ENCODE peak calls at places on chromosomes 4 and X, in nine cellular contexts. B is non-pigmented ciliary epithelial cell; K is H54; G is ELR; M is kidney tubule cell; T is stimulated activated CD4-positive, alpha-beta T cell treated with anti-CD3 and anti-CD28 coated beads, Interleukin-15, amount 100 ng/mL, for 24 hours; Q is pancreas; A is Right ventricle myocardium superior; X is DMS 273 treated with DMSO at 0.1 percent for 48 hours. C is an unnamed sample.

GRCh38 chr4:76984788-76985211 is 35.2 kb downstream of the SEPTIN11 start:
- DNase-seq in B (peak; percentile 100), K (peak; percentile 23), G (peak; percentile 95), M (peak; percentile 91), T (no peak), Q (no peak), A (peak; percentile 56), X (no peak), C (peak; percentile 92)

GRCh38 chr4:148200960-148201359 is 241.3 kb downstream of the NR3C2 start:
- DNase-seq in B (no peak), K (no peak), G (peak; percentile 27), M (no peak), T (no peak), Q (no peak), A (no peak), X (no peak), C (peak; percentile 20)

GRCh38 chr4:147707892-147708672 is 23.8 kb upstream of the ARHGAP10 start:
- DNase-seq in B (no peak), K (no peak), G (peak; percentile 66), M (peak; percentile 53), T (peak; percentile 57), Q (no peak), A (no peak), X (no peak), C (peak; percentile 44)

GRCh38 chr4:39469429-39470077 is 10.7 kb downstream of the LIAS start:
- DNase-seq in B (peak; percentile 52), K (peak; percentile 20), G (peak; percentile 89), M (peak; percentile 83), T (no peak), Q (no peak), A (no peak), X (no peak), C (peak; percentile 85)

GRCh38 chr4:9947168-9948062 is 73.9 kb downstream of the SLC2A9 start:
- DNase-seq in B (no peak), K (no peak), G (no peak), M (no peak), T (no peak), Q (no peak), A (no peak), X (no peak), C (no peak)

GRCh38 chrX:103475381-103475780 is 43.9 kb downstream of the RAB40A start:
- DNase-seq in B (no peak), K (no peak), G (peak; percentile 71), M (peak; percentile 13), T (no peak), Q (no peak), A (no peak), X (no peak), C (no peak)

GRCh38 chr4:25509656-25510055 is 132.6 kb downstream of the ANAPC4 start:
- DNase-seq in B (no peak), K (no peak), G (peak; percentile 3), M (no peak), T (no peak), Q (no peak), A (no peak), X (no peak), C (no peak)

GRCh38 chrX:107025538-107025937 is 25.5 kb upstream of the MORC4 start:
- DNase-seq in B (no peak), K (peak; percentile 2), G (peak; percentile 49), M (peak; percentile 35), T (no peak), Q (no peak), A (no peak), X (peak; percentile 10), C (peak; percentile 1)

GRCh38 chr4:57109847-57110634 is at the start of gene IGFBP7:
- DNase-seq in B (no peak), K (peak; percentile 40), G (peak; percentile 64), M (peak; percentile 78), T (peak; percentile 9), Q (peak; percentile 69), A (peak; percentile 81), X (no peak), C (peak; percentile 35)

GRCh38 chrX:119602701-119603255 is 3.4 kb downstream of the NKRF start:
- DNase-seq in B (no peak), K (no peak), G (no peak), M (no peak), T (no peak), Q (no peak), A (no peak), X (no peak), C (no peak)

GRCh38 chrX:115322375-115322774 is 32.9 kb downstream of the LUZP4 start:
- DNase-seq in B (no peak), K (no peak), G (no peak), M (no peak), T (no peak), Q (no peak), A (no peak), X (no peak), C (no peak)